ENCODE peak calls at places on chromosome 10, in seven cellular contexts. A, K, F, G, I, N and T are unnamed samples.

GRCh38 chr10:70193391-70193844 is 23.1 kb upstream of the SAR1A start:
- DNase-seq in A (no peak), K (no peak), F (no peak), G (peak; percentile 85), I (no peak), N (no peak), T (no peak)

GRCh38 chr10:123266981-123267380 is 112.8 kb downstream of the BUB3 start:
- DNase-seq in A (no peak), K (no peak), F (no peak), G (no peak), I (no peak), N (peak; percentile 15), T (no peak)

GRCh38 chr10:77319557-77319956 is 318.1 kb downstream of the KCNMA1 start:
- DNase-seq in A (no peak), K (no peak), F (no peak), G (peak; percentile 32), I (no peak), N (peak; percentile 52), T (no peak)

GRCh38 chr10:51273572-51273971 is 199.3 kb downstream of the PRKG1 start:
- DNase-seq in A (no peak), K (no peak), F (no peak), G (no peak), I (no peak), N (no peak), T (no peak)

GRCh38 chr10:58064714-58065528 is 202.8 kb downstream of the IPMK start:
- DNase-seq in A (peak; percentile 18), K (peak; percentile 46), F (peak; percentile 19), G (peak; percentile 73), I (peak; percentile 51), N (peak; percentile 92), T (peak; percentile 16)

GRCh38 chr10:93073539-93074136 is at the start of gene CYP26A1:
- DNase-seq in A (peak; percentile 42), K (no peak), F (no peak), G (no peak), I (peak; percentile 53), N (peak; percentile 3), T (peak; percentile 22)

GRCh38 chr10:99695761-99696160 is 36.2 kb downstream of the COX15 start:
- DNase-seq in A (no peak), K (no peak), F (no peak), G (no peak), I (no peak), N (no peak), T (no peak)

GRCh38 chr10:110498982-110499795 is 1.5 kb downstream of the DUSP5 start:
- DNase-seq in A (peak; percentile 70), K (peak; percentile 37), F (no peak), G (no peak), I (peak; percentile 70), N (peak; percentile 68), T (peak; percentile 68)

GRCh38 chr10:13984647-13985155 is 346.0 kb downstream of the FRMD4A start:
- DNase-seq in A (no peak), K (no peak), F (no peak), G (peak; percentile 50), I (no peak), N (peak; percentile 90), T (no peak)

GRCh38 chr10:69410487-69410886 is 6.2 kb downstream of the TACR2 start:
- DNase-seq in A (no peak), K (no peak), F (no peak), G (no peak), I (no peak), N (no peak), T (no peak)

GRCh38 chr10:7195118-7195517 is 215.7 kb downstream of the SFMBT2 start:
- DNase-seq in A (no peak), K (no peak), F (no peak), G (no peak), I (no peak), N (no peak), T (no peak)

GRCh38 chr10:99280472-99280871 is 44.8 kb upstream of the HPSE2 start:
- DNase-seq in A (no peak), K (no peak), F (no peak), G (no peak), I (no peak), N (peak; percentile 31), T (no peak)

GRCh38 chr10:132307823-132308587 is at the start of gene STK32C:
- DNase-seq in A (peak; percentile 100), K (peak; percentile 82), F (peak; percentile 54), G (peak; percentile 94), I (peak; percentile 95), N (peak; percentile 74), T (peak; percentile 93)

GRCh38 chr10:120371856-120372255 is 85.2 kb upstream of the PLPP4 start:
- DNase-seq in A (no peak), K (no peak), F (no peak), G (no peak), I (no peak), N (no peak), T (no peak)

GRCh38 chr10:132404911-132405462 is 8.0 kb downstream of the PWWP2B start:
- DNase-seq in A (no peak), K (peak; percentile 53), F (no peak), G (no peak), I (no peak), N (no peak), T (no peak)

GRCh38 chr10:82396886-82397285 is 521.9 kb downstream of the NRG3 start:
- DNase-seq in A (no peak), K (no peak), F (no peak), G (no peak), I (no peak), N (no peak), T (no peak)

GRCh38 chr10:80288849-80289248 is 609 bp downstream of the MAT1A start:
- DNase-seq in A (no peak), K (no peak), F (no peak), G (no peak), I (no peak), N (no peak), T (no peak)

GRCh38 chr10:47438857-47439474 is 44.9 kb downstream of the ANXA8 start:
- DNase-seq in A (no peak), K (peak; percentile 57), F (peak; percentile 62), G (peak; percentile 84), I (peak; percentile 74), N (peak; percentile 79), T (no peak)

GRCh38 chr10:50565301-50566083 is 58.3 kb downstream of the SGMS1 start:
- DNase-seq in A (no peak), K (no peak), F (no peak), G (no peak), I (no peak), N (no peak), T (no peak)

GRCh38 chr10:60203993-60204618 is 185.6 kb downstream of the ANK3 start:
- DNase-seq in A (no peak), K (peak; percentile 21), F (peak; percentile 12), G (peak; percentile 73), I (peak; percentile 59), N (peak; percentile 77), T (no peak)

GRCh38 chr10:22251751-22252285 is 34.0 kb upstream of the EBLN1 start:
- DNase-seq in A (peak; percentile 79), K (peak; percentile 44), F (no peak), G (peak; percentile 65), I (peak; percentile 30), N (peak; percentile 48), T (peak; percentile 74)

GRCh38 chr10:105605873-105606272 is 964.8 kb downstream of the SORCS3 start:
- DNase-seq in A (no peak), K (no peak), F (no peak), G (no peak), I (no peak), N (no peak), T (no peak)

DNA sequence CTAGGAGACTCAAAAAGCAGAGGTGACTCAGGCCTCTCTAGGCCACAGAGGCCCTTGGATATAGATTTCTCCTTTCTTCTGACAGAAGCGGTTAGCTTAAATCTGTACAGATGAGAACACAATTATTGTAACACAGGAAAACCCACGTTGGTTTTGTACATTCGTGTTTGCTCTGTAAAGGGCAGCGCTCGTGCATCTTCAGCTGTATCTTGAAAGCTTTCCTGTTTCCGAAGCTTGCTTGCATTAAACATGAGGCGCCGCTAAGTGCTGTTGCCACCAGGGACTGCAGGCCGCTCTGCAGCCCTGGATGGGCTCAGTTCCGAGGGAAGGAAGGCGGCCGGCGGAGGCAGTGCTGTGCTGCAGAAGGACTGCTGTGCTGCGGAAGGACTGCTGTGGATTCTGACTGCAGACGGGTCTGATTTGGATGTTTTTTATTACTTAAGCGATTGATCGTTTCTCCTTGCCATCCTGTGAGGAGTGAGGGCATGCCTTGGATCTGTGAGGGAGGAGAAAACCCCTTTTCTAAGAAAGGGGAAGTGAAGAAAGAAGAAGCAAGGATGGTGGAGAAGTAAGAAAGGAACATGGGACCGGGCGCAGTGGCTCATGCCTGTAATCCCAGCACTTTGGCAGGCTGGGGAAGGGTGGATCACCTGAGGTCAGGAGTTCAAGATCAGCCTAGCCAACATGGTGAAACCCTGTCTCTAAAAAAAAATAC is 53.4 kb downstream of the FHIP2A start:
- DNase-seq in A (peak; percentile 34), K (peak; percentile 71), F (no peak), G (peak; percentile 80), I (peak; percentile 57), N (no peak), T (peak; percentile 51)
- TF ChIP-seq CTCF in A (no peak), K (no peak), F (no peak), G (no peak), I (peak; percentile 32), N (no peak), T (no peak)

DNA sequence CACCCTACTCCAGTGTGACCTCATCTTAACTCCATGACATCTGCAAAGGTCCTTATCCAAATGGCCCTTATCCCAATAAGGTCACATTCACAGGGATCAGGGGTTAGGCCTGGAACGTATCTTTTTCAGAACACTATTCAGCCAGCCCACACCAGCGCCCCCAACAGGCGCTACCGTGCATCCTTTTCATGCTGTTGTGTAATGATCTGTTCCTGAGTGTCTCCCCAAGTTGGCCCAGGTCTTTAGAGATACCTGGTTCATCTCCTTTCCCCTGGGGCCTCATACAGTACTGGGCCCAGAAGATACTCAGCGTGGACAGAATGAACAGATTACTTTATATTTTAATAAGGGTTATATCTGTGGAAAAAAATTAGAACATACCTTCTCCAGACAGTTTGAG is 132.6 kb upstream of the ADAM12 start:
- DNase-seq in A (no peak), K (no peak), F (no peak), G (no peak), I (no peak), N (no peak), T (no peak)
- TF ChIP-seq CTCF in A (no peak), K (no peak), F (peak; percentile 36), G (no peak), I (no peak), N (peak; percentile 40), T (no peak)

GRCh38 chr10:126160971-126161630 is 227.2 kb downstream of the ADAM12 start:
- DNase-seq in A (no peak), K (no peak), F (peak; percentile 50), G (peak; percentile 58), I (no peak), N (peak; percentile 22), T (no peak)
- TF ChIP-seq CTCF in A (no peak), K (no peak), F (peak; percentile 74), G (peak; percentile 24), I (peak; percentile 52), N (peak; percentile 50), T (no peak)

DNA sequence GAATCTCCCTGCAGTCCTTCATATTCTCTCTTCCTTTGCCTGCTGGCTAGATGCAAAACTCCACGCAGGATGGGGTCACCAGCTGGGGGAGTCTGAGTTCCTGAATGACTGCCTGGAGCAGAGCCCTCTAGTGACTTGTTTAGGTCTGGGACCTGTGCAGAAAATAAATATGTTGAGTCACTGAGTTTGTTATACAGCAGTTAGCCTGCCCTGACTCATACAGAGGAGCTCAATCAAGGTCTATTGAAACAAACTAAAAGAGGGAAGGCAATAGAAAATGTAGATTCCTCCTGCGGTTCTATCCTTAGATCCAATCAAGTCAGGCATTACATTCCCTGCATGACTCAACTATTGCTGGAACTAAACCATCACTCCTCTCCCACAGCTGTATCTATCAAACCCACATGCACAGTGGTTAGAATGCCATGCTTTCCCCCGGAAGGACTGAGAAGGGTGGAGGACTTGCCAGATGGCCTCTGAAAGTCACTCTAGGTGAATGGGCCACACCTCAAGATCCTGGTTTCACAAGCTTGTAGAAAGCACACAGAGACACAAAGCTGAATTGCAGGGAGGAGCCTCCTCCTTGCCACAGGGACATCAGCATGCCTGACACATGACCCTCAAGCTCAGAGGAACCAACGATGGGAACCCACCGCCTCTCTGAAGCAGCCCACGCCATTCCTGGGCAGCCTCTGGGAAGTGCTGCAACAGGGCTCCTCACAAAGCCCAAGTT is 73.9 kb downstream of the SH3PXD2A start:
- DNase-seq in A (no peak), K (no peak), F (peak; percentile 26), G (peak; percentile 68), I (no peak), N (peak; percentile 89), T (peak; percentile 29)
- TF ChIP-seq CTCF in A (no peak), K (no peak), F (peak; percentile 59), G (peak; percentile 51), I (peak; percentile 41), N (peak; percentile 82), T (no peak)